ENCODE peak calls at places on chromosome 10, in ten cellular contexts. U, D, G, Z, C, N, S, M, Y and E are unnamed samples.

GRCh38 chr10:59878915-59879314 is 27.4 kb downstream of the CCDC6 start:
- DNase-seq in U (no peak), D (no peak), G (no peak), Z (no peak), C (no peak), N (no peak), S (no peak), M (no peak), Y (no peak), E (no peak)

GRCh38 chr10:102422586-102423129 is 2.0 kb downstream of the FBXL15 start:
- DNase-seq in U (peak; percentile 37), D (no peak), G (no peak), Z (peak; percentile 83), C (peak; percentile 84), N (peak; percentile 64), S (peak; percentile 34), M (peak; percentile 61), Y (peak; percentile 66), E (no peak)

GRCh38 chr10:110600487-110601101 is 33.1 kb downstream of the SMC3 start:
- DNase-seq in U (peak; percentile 12), D (no peak), G (no peak), Z (peak; percentile 65), C (peak; percentile 46), N (peak; percentile 23), S (no peak), M (peak; percentile 23), Y (peak; percentile 43), E (no peak)

GRCh38 chr10:124697837-124698559 is 46.2 kb downstream of the FAM53B start:
- DNase-seq in U (no peak), D (no peak), G (no peak), Z (peak; percentile 29), C (no peak), N (peak; percentile 39), S (no peak), M (no peak), Y (no peak), E (no peak)

GRCh38 chr10:102150970-102151773 is 1.0 kb upstream of the NOLC1 start:
- DNase-seq in U (no peak), D (no peak), G (no peak), Z (no peak), C (no peak), N (no peak), S (no peak), M (no peak), Y (peak; percentile 76), E (no peak)

GRCh38 chr10:107152087-107152486 is 12.4 kb downstream of the SORCS1 start:
- DNase-seq in U (no peak), D (no peak), G (no peak), Z (no peak), C (no peak), N (no peak), S (no peak), M (no peak), Y (no peak), E (no peak)

GRCh38 chr10:109853922-109854321 is 69.4 kb downstream of the XPNPEP1 start:
- DNase-seq in U (no peak), D (no peak), G (no peak), Z (no peak), C (no peak), N (no peak), S (no peak), M (no peak), Y (no peak), E (no peak)

GRCh38 chr10:125076891-125077643 is 83.3 kb downstream of the CTBP2 start:
- DNase-seq in U (no peak), D (no peak), G (no peak), Z (no peak), C (no peak), N (no peak), S (no peak), M (no peak), Y (no peak), E (no peak)